ENCODE peak calls at places on chromosomes 6 and 20, in six cellular contexts. K is GM23338, X is HCT116, C is suprapubic skin, Q is HepG2, N is sigmoid colon. Y is an unnamed sample.

GRCh38 chr20:44198872-44199271 is 11.7 kb downstream of the OSER1 start:
- DNase-seq in K (no peak), X (no peak), C (no peak), Q (no peak), N (no peak), Y (no peak)

GRCh38 chr6:45681860-45682488 is 304.2 kb upstream of the SUPT3H start:
- DNase-seq in K (no peak), X (no peak), C (no peak), Q (no peak), N (no peak), Y (peak; percentile 89)

GRCh38 chr6:89989742-89990141 is 95.5 kb downstream of the GJA10 start:
- DNase-seq in K (no peak), X (no peak), C (no peak), Q (no peak), N (no peak), Y (no peak)

GRCh38 chr6:156996265-156996664 is 219.1 kb downstream of the ARID1B start:
- DNase-seq in K (peak; percentile 42), X (no peak), C (no peak), Q (no peak), N (no peak), Y (no peak)

GRCh38 chr20:47181056-47181862 is 175.2 kb downstream of the ZMYND8 start:
- DNase-seq in K (peak; percentile 83), X (peak; percentile 54), C (no peak), Q (peak; percentile 92), N (no peak), Y (no peak)

GRCh38 chr6:1762203-1762602 is 152.5 kb downstream of the FOXC1 start:
- DNase-seq in K (no peak), X (no peak), C (no peak), Q (no peak), N (no peak), Y (no peak)

GRCh38 chr6:17863971-17864754 is 123.3 kb downstream of the KIF13A start:
- DNase-seq in K (no peak), X (peak; percentile 57), C (no peak), Q (peak; percentile 15), N (peak; percentile 68), Y (no peak)

GRCh38 chr20:4937422-4938319 is 63.6 kb downstream of the SLC23A2 start:
- DNase-seq in K (peak; percentile 16), X (no peak), C (no peak), Q (peak; percentile 74), N (no peak), Y (no peak)

GRCh38 chr20:23519556-23519955 is 28.6 kb downstream of the CST8 start:
- DNase-seq in K (no peak), X (no peak), C (no peak), Q (no peak), N (no peak), Y (no peak)

GRCh38 chr6:155269765-155270164 is 6.0 kb downstream of the CLDN20 start:
- DNase-seq in K (no peak), X (no peak), C (no peak), Q (no peak), N (no peak), Y (no peak)
- H3K36me3 ChIP-seq in K (no peaks in the 10 kb centered on the region), X (no peaks in the 10 kb centered on the region), C (no peaks in the 10 kb centered on the region), Q (peaks cover 76% of the 10 kb centered on the region), N (no peaks in the 10 kb centered on the region), Y (no peaks in the 10 kb centered on the region)

GRCh38 chr20:63552481-63553249 is 1.3 kb upstream of the FNDC11 start:
- DNase-seq in K (peak; percentile 68), X (no peak), C (no peak), Q (no peak), N (no peak), Y (no peak)
- TF ChIP-seq POLR2AphosphoS5 in K (peak; percentile 10), X (no peak), C (no peak), Q (no peak), N (no peak), Y (no peak)

GRCh38 chr6:136646377-136646776 is 96.2 kb upstream of the MAP7 start:
- DNase-seq in K (no peak), X (no peak), C (no peak), Q (no peak), N (no peak), Y (no peak)

GRCh38 chr6:136644597-136644952 is 94.4 kb upstream of the MAP7 start:
- DNase-seq in K (no peak), X (no peak), C (no peak), Q (no peak), N (no peak), Y (no peak)

GRCh38 chr6:136643850-136644596 is 93.8 kb upstream of the MAP7 start:
- DNase-seq in K (peak; percentile 97), X (peak; percentile 79), C (peak; percentile 90), Q (peak; percentile 65), N (peak; percentile 91), Y (peak; percentile 95)

GRCh38 chr6:136651982-136652381 is 101.8 kb upstream of the MAP7 start:
- DNase-seq in K (no peak), X (no peak), C (no peak), Q (no peak), N (no peak), Y (no peak)

GRCh38 chr6:136647363-136647763 is 97.1 kb upstream of the MAP7 start:
- DNase-seq in K (no peak), X (no peak), C (no peak), Q (no peak), N (no peak), Y (no peak)
- H3K4me3 ChIP-seq in K (no peak overlapping the region), X (no peak overlapping the region), C (no peak overlapping the region), Q (no peak overlapping the region), N (no peak overlapping the region), Y (peak overlapping the region; percentile 15)

GRCh38 chr20:61748376-61748775 is 317.3 kb downstream of the TAF4 start:
- DNase-seq in K (no peak), X (no peak), C (no peak), Q (no peak), N (no peak), Y (no peak)

GRCh38 chr20:61750093-61750492 is 315.6 kb downstream of the TAF4 start:
- DNase-seq in K (no peak), X (no peak), C (no peak), Q (no peak), N (no peak), Y (no peak)

GRCh38 chr20:61752576-61752975 is 313.1 kb downstream of the TAF4 start:
- DNase-seq in K (no peak), X (no peak), C (no peak), Q (no peak), N (no peak), Y (no peak)

GRCh38 chr20:61746781-61747180 is 318.9 kb downstream of the TAF4 start:
- DNase-seq in K (no peak), X (no peak), C (no peak), Q (no peak), N (no peak), Y (no peak)

DNA sequence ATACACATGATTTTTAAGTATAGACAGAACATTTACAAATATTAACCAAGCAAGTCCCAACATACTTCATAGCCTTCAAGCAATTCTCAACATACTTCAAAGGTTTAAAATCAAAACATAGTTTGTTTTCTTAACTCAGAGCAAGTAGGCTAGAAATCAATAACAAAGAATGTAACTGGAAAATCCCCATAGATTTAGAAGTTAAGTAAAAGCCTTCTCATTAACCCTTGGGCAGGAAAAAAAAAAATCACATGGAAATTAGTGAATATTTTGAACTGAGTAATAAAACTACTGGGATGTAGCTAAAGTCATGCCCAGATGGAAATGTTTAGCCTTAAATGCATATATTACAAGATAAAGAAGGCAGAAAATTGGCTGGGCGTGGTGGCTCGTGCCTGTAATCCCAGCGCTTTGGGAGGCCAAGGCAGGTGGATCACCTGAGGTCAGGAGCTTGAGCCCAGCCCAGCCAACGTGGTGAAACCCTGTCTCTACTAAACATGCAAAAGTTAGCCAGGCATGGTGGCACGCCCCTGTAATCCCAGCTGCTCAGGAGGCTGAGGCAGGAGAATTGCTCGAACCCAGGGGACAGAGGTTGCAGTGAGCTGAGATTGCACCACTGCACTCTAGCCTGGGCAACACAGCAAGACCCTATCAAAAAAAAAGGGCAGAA is 316.1 kb downstream of the TAF4 start:
- DNase-seq in K (no peak), X (no peak), C (no peak), Q (no peak), N (no peak), Y (no peak)
- H3K36me3 ChIP-seq in K (peaks cover 5% of the 10 kb centered on the region), X (no peaks in the 10 kb centered on the region), C (no peaks in the 10 kb centered on the region), Q (no peaks in the 10 kb centered on the region), N (no peaks in the 10 kb centered on the region), Y (no peaks in the 10 kb centered on the region)

GRCh38 chr6:52786249-52786956 is 17.2 kb downstream of the GSTA1 start:
- DNase-seq in K (no peak), X (no peak), C (no peak), Q (no peak), N (no peak), Y (no peak)

GRCh38 chr6:52787917-52788316 is 15.7 kb downstream of the GSTA1 start:
- DNase-seq in K (no peak), X (no peak), C (no peak), Q (peak; percentile 46), N (no peak), Y (no peak)

GRCh38 chr6:52788478-52788877 is 15.1 kb downstream of the GSTA1 start:
- DNase-seq in K (no peak), X (no peak), C (no peak), Q (peak; percentile 35), N (no peak), Y (no peak)

DNA sequence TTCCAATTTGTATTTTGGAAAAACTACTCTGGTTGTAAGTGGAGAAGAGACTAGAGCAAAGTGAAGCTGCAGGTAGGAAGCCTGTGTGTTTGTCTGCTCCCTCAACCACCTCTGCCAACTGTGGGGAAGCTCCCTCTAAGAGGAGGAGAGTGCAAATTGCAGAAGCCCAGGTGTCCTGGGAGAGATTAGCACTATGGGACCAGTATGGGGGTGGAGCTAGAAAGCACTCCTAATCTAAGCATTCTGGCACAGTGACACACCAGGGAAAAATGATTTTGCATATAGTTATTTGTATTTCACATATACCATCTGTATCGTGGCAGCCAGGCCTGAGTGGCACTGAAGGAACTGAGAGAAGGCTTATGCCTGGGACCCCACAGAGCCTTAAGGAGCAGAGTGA is 12.8 kb downstream of the GSTA1 start:
- DNase-seq in K (no peak), X (no peak), C (no peak), Q (no peak), N (no peak), Y (no peak)
- TF ChIP-seq POLR2AphosphoS5 in K (no peak), X (no peak), C (no peak), Q (no peak), N (no peak), Y (no peak)